ENCODE peak calls at places on chromosomes 13 and 19, in four cellular contexts. One of them, this sample, is unnamed.

GRCh38 chr13:21435710-21436151 is 23.4 kb downstream of the ZDHHC20 start:
- DNase-seq in adrenal gland: peak; percentile 72
- DNase-seq in body of pancreas: peak; percentile 80
- DNase-seq in suprapubic skin: no peak
- DNase-seq in this sample: peak; percentile 80

GRCh38 chr19:32316034-32316433 is 29.4 kb upstream of the ZNF507 start:
- DNase-seq in adrenal gland: no peak
- DNase-seq in body of pancreas: no peak
- DNase-seq in suprapubic skin: no peak
- DNase-seq in this sample: no peak

GRCh38 chr19:11890634-11891033 is 3.1 kb downstream of the ZNF69 start:
- DNase-seq in adrenal gland: no peak
- DNase-seq in body of pancreas: no peak
- DNase-seq in suprapubic skin: no peak
- DNase-seq in this sample: no peak

GRCh38 chr19:43751466-43752220 is 3.1 kb downstream of the SMG9 start:
- DNase-seq in adrenal gland: no peak
- DNase-seq in body of pancreas: no peak
- DNase-seq in suprapubic skin: no peak
- DNase-seq in this sample: no peak

GRCh38 chr13:99432637-99433542 is 68.4 kb upstream of the TM9SF2 start:
- DNase-seq in adrenal gland: peak; percentile 59
- DNase-seq in body of pancreas: peak; percentile 78
- DNase-seq in suprapubic skin: peak; percentile 85
- DNase-seq in this sample: peak; percentile 86

GRCh38 chr13:87123987-87124784 is 547.0 kb upstream of the SLITRK5 start:
- DNase-seq in adrenal gland: no peak
- DNase-seq in body of pancreas: peak; percentile 3
- DNase-seq in suprapubic skin: no peak
- DNase-seq in this sample: no peak

GRCh38 chr19:18330865-18331264 is 8.0 kb upstream of the LSM4 start:
- DNase-seq in adrenal gland: no peak
- DNase-seq in body of pancreas: no peak
- DNase-seq in suprapubic skin: no peak
- DNase-seq in this sample: no peak

GRCh38 chr13:108176685-108177274 is 38.6 kb downstream of the LIG4 start:
- DNase-seq in adrenal gland: no peak
- DNase-seq in body of pancreas: peak; percentile 41
- DNase-seq in suprapubic skin: no peak
- DNase-seq in this sample: no peak

GRCh38 chr13:44915962-44916361 is 73.3 kb downstream of the NUFIP1 start:
- DNase-seq in adrenal gland: no peak
- DNase-seq in body of pancreas: no peak
- DNase-seq in suprapubic skin: no peak
- DNase-seq in this sample: no peak

GRCh38 chr13:44919103-44919804 is 70.0 kb downstream of the NUFIP1 start:
- DNase-seq in adrenal gland: peak; percentile 26
- DNase-seq in body of pancreas: no peak
- DNase-seq in suprapubic skin: no peak
- DNase-seq in this sample: no peak

GRCh38 chr13:44920013-44920412 is 69.3 kb downstream of the NUFIP1 start:
- DNase-seq in adrenal gland: peak; percentile 7
- DNase-seq in body of pancreas: no peak
- DNase-seq in suprapubic skin: no peak
- DNase-seq in this sample: no peak

GRCh38 chr13:44917589-44918322 is 71.5 kb downstream of the NUFIP1 start:
- DNase-seq in adrenal gland: peak; percentile 94
- DNase-seq in body of pancreas: peak; percentile 97
- DNase-seq in suprapubic skin: peak; percentile 97
- DNase-seq in this sample: peak; percentile 93

GRCh38 chr13:44918323-44919102 is 70.8 kb downstream of the NUFIP1 start:
- DNase-seq in adrenal gland: peak; percentile 86
- DNase-seq in body of pancreas: peak; percentile 93
- DNase-seq in suprapubic skin: peak; percentile 95
- DNase-seq in this sample: peak; percentile 84
- TF ChIP-seq POLR2A in adrenal gland: no peak
- TF ChIP-seq POLR2A in body of pancreas: peak; percentile 53
- TF ChIP-seq POLR2A in suprapubic skin: no peak
- TF ChIP-seq POLR2A in this sample: peak; percentile 17

GRCh38 chr13:26021956-26022355 is 29.9 kb downstream of the SHISA2 start:
- DNase-seq in adrenal gland: no peak
- DNase-seq in body of pancreas: no peak
- DNase-seq in suprapubic skin: no peak
- DNase-seq in this sample: no peak

GRCh38 chr13:26019881-26020535 is 31.8 kb downstream of the SHISA2 start:
- DNase-seq in adrenal gland: no peak
- DNase-seq in body of pancreas: no peak
- DNase-seq in suprapubic skin: no peak
- DNase-seq in this sample: no peak

GRCh38 chr13:26021516-26021915 is 30.3 kb downstream of the SHISA2 start:
- DNase-seq in adrenal gland: no peak
- DNase-seq in body of pancreas: no peak
- DNase-seq in suprapubic skin: no peak
- DNase-seq in this sample: no peak

GRCh38 chr13:26019241-26019640 is 32.6 kb downstream of the SHISA2 start:
- DNase-seq in adrenal gland: no peak
- DNase-seq in body of pancreas: no peak
- DNase-seq in suprapubic skin: no peak
- DNase-seq in this sample: no peak

DNA sequence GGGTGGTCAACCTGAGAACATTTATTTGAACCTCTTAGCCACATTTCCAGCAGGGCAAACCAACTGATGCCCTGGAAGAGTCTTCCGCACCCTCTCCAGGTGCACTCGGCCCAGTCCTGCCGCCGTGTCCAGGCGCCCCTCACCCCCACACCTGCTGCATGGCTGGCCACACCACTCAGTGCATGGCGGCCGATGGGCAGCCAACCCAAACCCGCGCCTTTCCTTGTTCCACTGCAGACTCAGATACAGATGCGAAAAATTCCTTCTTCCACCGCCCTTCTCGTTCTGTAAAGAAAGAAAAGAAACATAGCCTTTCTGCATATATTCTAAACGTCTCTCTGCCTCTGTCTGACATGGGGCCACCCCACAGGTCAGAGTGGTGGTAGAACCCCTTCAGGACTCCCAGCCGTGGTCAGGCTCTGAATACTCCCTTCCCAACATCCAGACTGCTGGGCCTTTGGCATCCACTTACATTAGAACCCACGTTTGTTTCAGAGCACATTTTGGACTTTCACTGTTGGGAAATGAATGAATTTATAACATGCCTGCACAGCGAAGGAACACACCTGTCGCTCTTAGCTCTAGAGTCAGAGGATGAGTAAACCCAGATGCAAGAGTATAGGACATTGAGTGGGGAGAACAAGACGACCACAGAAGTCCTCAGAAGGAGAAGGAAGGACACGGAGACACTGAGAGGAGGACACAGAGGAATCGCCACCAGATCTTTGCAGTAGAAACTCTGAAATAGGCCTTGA is 31.1 kb downstream of the SHISA2 start:
- DNase-seq in adrenal gland: no peak
- DNase-seq in body of pancreas: no peak
- DNase-seq in suprapubic skin: no peak
- DNase-seq in this sample: no peak
- H3K27me3 ChIP-seq in adrenal gland: no peaks in the 10 kb centered on the region
- H3K27me3 ChIP-seq in body of pancreas: no peaks in the 10 kb centered on the region
- H3K27me3 ChIP-seq in suprapubic skin: no peaks in the 10 kb centered on the region
- H3K27me3 ChIP-seq in this sample: no peaks in the 10 kb centered on the region

DNA sequence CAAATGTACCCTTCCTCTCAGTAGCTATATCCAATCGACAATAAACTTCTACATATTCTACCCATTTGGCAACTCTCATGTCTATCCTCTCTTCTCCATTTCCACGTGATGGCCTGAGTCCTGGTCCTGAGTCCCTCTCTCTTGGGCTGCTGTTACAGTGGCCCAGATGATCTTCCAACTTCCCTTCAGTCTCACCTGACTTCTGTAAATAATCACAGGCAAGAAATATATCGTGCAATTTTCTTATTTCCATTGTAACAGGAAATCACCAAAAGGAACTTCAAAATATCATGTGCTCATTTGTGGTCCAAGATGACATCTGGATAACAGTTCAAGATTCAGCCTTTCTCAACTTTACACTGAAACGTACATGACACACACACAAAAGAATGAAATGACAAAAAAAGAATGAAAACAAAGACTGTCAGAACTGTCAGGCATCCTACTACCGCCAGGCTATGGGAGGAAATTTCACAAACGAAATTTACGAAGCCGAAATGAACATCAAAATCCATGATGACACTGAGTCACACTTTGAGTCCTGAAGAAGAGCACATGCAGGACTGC is 22.0 kb upstream of the RAP2A start:
- DNase-seq in adrenal gland: no peak
- DNase-seq in body of pancreas: no peak
- DNase-seq in suprapubic skin: no peak
- DNase-seq in this sample: no peak
- H3K27ac ChIP-seq in adrenal gland: no peak overlapping the region
- H3K27ac ChIP-seq in body of pancreas: no peak overlapping the region
- H3K27ac ChIP-seq in suprapubic skin: no peak overlapping the region
- H3K27ac ChIP-seq in this sample: no peak overlapping the region

GRCh38 chr13:23584275-23584674 is 14.1 kb downstream of the TNFRSF19 start:
- DNase-seq in adrenal gland: no peak
- DNase-seq in body of pancreas: no peak
- DNase-seq in suprapubic skin: no peak
- DNase-seq in this sample: no peak

GRCh38 chr13:23579072-23579885 is 9.1 kb downstream of the TNFRSF19 start:
- DNase-seq in adrenal gland: peak; percentile 95
- DNase-seq in body of pancreas: peak; percentile 90
- DNase-seq in suprapubic skin: peak; percentile 92
- DNase-seq in this sample: peak; percentile 94

GRCh38 chr13:23579886-23580706 is 9.9 kb downstream of the TNFRSF19 start:
- DNase-seq in adrenal gland: no peak
- DNase-seq in body of pancreas: no peak
- DNase-seq in suprapubic skin: no peak
- DNase-seq in this sample: no peak

GRCh38 chr13:23586336-23586735 is 16.1 kb downstream of the TNFRSF19 start:
- DNase-seq in adrenal gland: no peak
- DNase-seq in body of pancreas: no peak
- DNase-seq in suprapubic skin: no peak
- DNase-seq in this sample: no peak

DNA sequence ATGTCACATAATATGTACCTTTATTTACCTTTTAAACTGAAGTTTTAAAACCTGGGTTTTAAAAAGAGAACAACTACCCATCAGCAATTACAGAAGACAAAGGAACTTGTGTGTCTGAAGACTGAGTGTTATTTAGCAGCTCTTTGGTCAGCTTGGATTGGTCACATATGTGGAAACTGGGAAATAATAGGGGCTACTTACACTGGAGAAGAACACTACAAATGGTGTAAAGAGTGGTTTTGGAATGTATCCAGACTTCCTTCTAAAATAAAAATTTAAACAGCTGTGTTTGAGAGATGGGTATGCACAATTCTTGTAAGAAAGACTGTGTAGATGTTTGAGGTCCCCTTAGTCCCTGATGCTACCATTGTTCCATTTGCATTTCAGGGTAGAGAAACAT is 13.3 kb downstream of the TNFRSF19 start:
- DNase-seq in adrenal gland: no peak
- DNase-seq in body of pancreas: no peak
- DNase-seq in suprapubic skin: no peak
- DNase-seq in this sample: no peak
- TF ChIP-seq POLR2A in adrenal gland: no peak
- TF ChIP-seq POLR2A in body of pancreas: no peak
- TF ChIP-seq POLR2A in suprapubic skin: no peak
- TF ChIP-seq POLR2A in this sample: no peak

GRCh38 chr13:113846639-113847318 is 17.1 kb downstream of the GAS6 start:
- DNase-seq in adrenal gland: no peak
- DNase-seq in body of pancreas: no peak
- DNase-seq in suprapubic skin: no peak
- DNase-seq in this sample: peak; percentile 46

GRCh38 chr13:113849546-113849945 is 14.3 kb downstream of the GAS6 start:
- DNase-seq in adrenal gland: no peak
- DNase-seq in body of pancreas: no peak
- DNase-seq in suprapubic skin: no peak
- DNase-seq in this sample: no peak

GRCh38 chr13:113849981-113850721 is 13.7 kb downstream of the GAS6 start:
- DNase-seq in adrenal gland: peak; percentile 7
- DNase-seq in body of pancreas: peak; percentile 2
- DNase-seq in suprapubic skin: no peak
- DNase-seq in this sample: peak; percentile 44

GRCh38 chr13:113848020-113848419 is 15.9 kb downstream of the GAS6 start:
- DNase-seq in adrenal gland: peak; percentile 13
- DNase-seq in body of pancreas: peak; percentile 0
- DNase-seq in suprapubic skin: no peak
- DNase-seq in this sample: no peak

DNA sequence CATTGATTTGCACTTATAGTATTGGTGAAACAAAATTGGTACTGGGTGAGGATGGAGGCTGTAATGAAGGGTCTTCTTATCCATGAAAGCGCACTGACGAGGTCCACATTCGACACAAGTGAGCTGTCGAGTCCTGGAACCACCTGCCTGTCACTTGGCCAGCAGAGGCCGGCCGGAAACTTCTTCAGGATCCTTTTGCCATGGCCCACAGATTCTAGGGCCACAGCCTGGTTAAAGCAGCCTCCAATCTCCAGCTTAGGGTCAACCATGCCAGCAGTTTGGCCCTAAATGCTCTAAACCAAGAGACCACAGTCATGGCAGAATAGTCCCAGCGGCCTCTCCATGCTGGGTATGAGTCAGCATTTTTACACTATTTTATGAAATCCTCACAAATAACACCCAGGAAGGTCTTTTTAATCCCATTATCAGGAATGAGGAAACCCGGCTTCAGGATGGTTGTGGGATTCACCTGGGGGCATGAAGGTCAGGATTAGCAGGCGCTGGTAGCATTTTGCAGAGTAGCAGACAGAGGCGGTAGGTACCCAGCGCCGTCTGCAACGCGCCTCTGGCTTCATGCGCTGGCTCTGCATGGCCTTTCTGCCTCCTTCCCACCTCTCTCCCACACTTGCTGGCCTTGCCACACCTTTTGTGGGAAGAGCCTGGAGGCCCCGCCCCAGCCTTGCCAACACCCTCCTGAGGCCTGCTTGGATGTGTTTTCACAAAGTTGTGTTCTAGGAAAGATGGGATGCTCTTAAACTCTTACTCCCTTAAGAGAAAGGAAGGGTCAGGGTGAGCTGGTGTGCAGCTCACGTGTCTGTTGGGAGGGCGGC is 15.2 kb downstream of the GAS6 start:
- DNase-seq in adrenal gland: peak; percentile 7
- DNase-seq in body of pancreas: peak; percentile 1
- DNase-seq in suprapubic skin: no peak
- DNase-seq in this sample: no peak
- H3K27me3 ChIP-seq in adrenal gland: no peaks in the 10 kb centered on the region
- H3K27me3 ChIP-seq in body of pancreas: no peaks in the 10 kb centered on the region
- H3K27me3 ChIP-seq in suprapubic skin: no peaks in the 10 kb centered on the region
- H3K27me3 ChIP-seq in this sample: no peaks in the 10 kb centered on the region

GRCh38 chr13:33277946-33278345 is 7.6 kb downstream of the STARD13 start:
- DNase-seq in adrenal gland: no peak
- DNase-seq in body of pancreas: peak; percentile 43
- DNase-seq in suprapubic skin: no peak
- DNase-seq in this sample: no peak
- H3K27ac ChIP-seq in adrenal gland: peak overlapping the region; percentile 61
- H3K27ac ChIP-seq in body of pancreas: no peak overlapping the region
- H3K27ac ChIP-seq in suprapubic skin: peak overlapping the region; percentile 48
- H3K27ac ChIP-seq in this sample: peak overlapping the region; percentile 4

This sample was measured in Peyer's patch.